ENCODE peak calls at places on chromosomes 6 and 20, in seven cellular contexts. Z is left kidney; H is substantia nigra; U is CD4-positive, CD25-positive, alpha-beta regulatory T cell; O is foreskin fibroblast; Q is T follicular helper cell; M is AG09319. W is an unnamed sample.

GRCh38 chr6:131979515-131980337 is 28.6 kb upstream of the CCN2 start:
- DNase-seq in Z (peak), H (no peak), U (no peak), O (peak), Q (no peak), M (peak), W (no peak)

GRCh38 chr20:31472395-31473330 is 2.3 kb downstream of the DEFB124 start:
- DNase-seq in Z (no peak), H (no peak), U (no peak), O (no peak), Q (no peak), M (no peak), W (no peak)

GRCh38 chr6:5084192-5084786 is 852 bp upstream of the PPP1R3G start:
- DNase-seq in Z (no peak), H (no peak), U (no peak), O (no peak), Q (no peak), M (no peak), W (peak)

GRCh38 chr6:3039384-3039783 is 28.9 kb upstream of the RIPK1 start:
- DNase-seq in Z (no peak), H (no peak), U (no peak), O (no peak), Q (no peak), M (no peak), W (no peak)

GRCh38 chr6:166410426-166410935 is 27.7 kb upstream of the MPC1 start:
- DNase-seq in Z (peak), H (no peak), U (no peak), O (no peak), Q (no peak), M (no peak), W (no peak)

GRCh38 chr6:84554069-84554468 is 210.3 kb downstream of the TBX18 start:
- DNase-seq in Z (no peak), H (no peak), U (no peak), O (peak), Q (no peak), M (peak), W (no peak)

GRCh38 chr20:18288748-18289705 is 700 bp downstream of the ZNF133 start:
- DNase-seq in Z (peak), H (no peak), U (no peak), O (no peak), Q (no peak), M (no peak), W (no peak)

GRCh38 chr6:149317656-149318571 is at the start of gene TAB2:
- DNase-seq in Z (peak), H (peak), U (peak), O (no peak), Q (peak), M (no peak), W (no peak)

GRCh38 chr6:13263669-13264068 is 64.7 kb downstream of the TBC1D7 start:
- DNase-seq in Z (no peak), H (no peak), U (no peak), O (no peak), Q (no peak), M (no peak), W (no peak)

GRCh38 chr20:50271674-50272412 is 81.2 kb downstream of the CEBPB start:
- DNase-seq in Z (no peak), H (no peak), U (no peak), O (no peak), Q (no peak), M (no peak), W (no peak)

GRCh38 chr6:43113431-43114260 is 37.5 kb downstream of the PTK7 start:
- DNase-seq in Z (peak), H (no peak), U (no peak), O (no peak), Q (no peak), M (no peak), W (no peak)

GRCh38 chr6:141152951-141153350 is 979.8 kb upstream of the GJE1 start:
- DNase-seq in Z (peak), H (no peak), U (no peak), O (peak), Q (no peak), M (no peak), W (no peak)

GRCh38 chr6:147209762-147210449 is 5.7 kb downstream of the STXBP5 start:
- DNase-seq in Z (no peak), H (no peak), U (no peak), O (no peak), Q (no peak), M (no peak), W (no peak)

GRCh38 chr6:83474309-83474708 is 38.0 kb upstream of the PRSS35 start:
- DNase-seq in Z (peak), H (no peak), U (no peak), O (peak), Q (no peak), M (no peak), W (no peak)

GRCh38 chr6:137829641-137830083 is 37.4 kb upstream of the TNFAIP3 start:
- DNase-seq in Z (no peak), H (no peak), U (no peak), O (no peak), Q (no peak), M (no peak), W (no peak)

GRCh38 chr6:71619836-71620235 is 266.5 kb upstream of the RIMS1 start:
- DNase-seq in Z (no peak), H (no peak), U (no peak), O (no peak), Q (no peak), M (peak), W (no peak)